ENCODE peak calls at places on chromosomes 16 and 17, in nine cellular contexts. Y is stimulated activated CD4-positive, alpha-beta T cell treated with anti-CD3 and anti-CD28 coated beads, Interleukin-2, amount 100 ng/mL, for 48 hours; H is HuH-7; A is HEK293T; M is RWPE1; W is foreskin keratinocyte; S is astrocyte; L is fibroblast of the conjunctiva; J is PC-9. D is an unnamed sample.
A peak's percentile ranks its signal among the peaks of the same experiment; 100 is the strongest.

GRCh38 chr16:19843371-19843770 is 41.3 kb downstream of the GPRC5B start:
- DNase-seq in Y (no peak), H (no peak), A (no peak), M (no peak), W (peak; percentile 65), S (no peak), L (no peak), J (no peak), D (peak; percentile 83)

GRCh38 chr17:17275991-17276390 is 5.1 kb downstream of the COPS3 start:
- DNase-seq in Y (no peak), H (no peak), A (no peak), M (no peak), W (no peak), S (no peak), L (no peak), J (no peak), D (no peak)

GRCh38 chr16:10617662-10618420 is 37.4 kb upstream of the EMP2 start:
- DNase-seq in Y (no peak), H (no peak), A (no peak), M (peak; percentile 73), W (peak; percentile 66), S (peak; percentile 72), L (no peak), J (no peak), D (no peak)

GRCh38 chr17:64531955-64532371 is 25.2 kb downstream of the CEP95 start:
- DNase-seq in Y (no peak), H (no peak), A (no peak), M (no peak), W (no peak), S (peak; percentile 84), L (no peak), J (no peak), D (no peak)

GRCh38 chr16:30499284-30499683 is 26.7 kb downstream of the ITGAL start:
- DNase-seq in Y (no peak), H (no peak), A (no peak), M (no peak), W (no peak), S (no peak), L (no peak), J (no peak), D (no peak)

GRCh38 chr16:30112197-30113030 is 923 bp downstream of the GDPD3 start:
- DNase-seq in Y (peak; percentile 74), H (peak; percentile 91), A (peak; percentile 95), M (no peak), W (no peak), S (no peak), L (peak; percentile 40), J (peak; percentile 49), D (no peak)

GRCh38 chr17:58121925-58122324 is 26.3 kb upstream of the OR4D1 start:
- DNase-seq in Y (no peak), H (no peak), A (peak; percentile 50), M (peak; percentile 39), W (peak; percentile 13), S (peak; percentile 12), L (peak; percentile 3), J (peak; percentile 49), D (no peak)

GRCh38 chr16:53893731-53894435 is 189.9 kb downstream of the FTO start:
- DNase-seq in Y (no peak), H (no peak), A (peak; percentile 14), M (peak; percentile 55), W (peak; percentile 71), S (peak; percentile 88), L (peak; percentile 41), J (peak; percentile 56), D (no peak)

GRCh38 chr17:47652570-47652969 is 2.9 kb downstream of the KPNB1 start:
- DNase-seq in Y (no peak), H (no peak), A (no peak), M (no peak), W (no peak), S (no peak), L (no peak), J (no peak), D (no peak)

GRCh38 chr16:3458278-3458851 is 14.9 kb downstream of the NAA60 start:
- DNase-seq in Y (no peak), H (no peak), A (no peak), M (peak; percentile 49), W (no peak), S (peak; percentile 49), L (no peak), J (no peak), D (peak; percentile 23)